ENCODE peak calls at places on chromosomes 6 and 20, in nine cellular contexts. D, M, A, K, R, H, T, C and F are unnamed samples.

GRCh38 chr6:44957151-44957550 is 371.0 kb upstream of the RUNX2 start:
- DNase-seq in D (no peak), M (no peak), A (no peak), K (no peak), R (no peak), H (no peak), T (no peak), C (no peak), F (no peak)

GRCh38 chr20:35720165-35721123 is 21.2 kb downstream of the ROMO1 start:
- DNase-seq in D (no peak), M (no peak), A (no peak), K (no peak), R (no peak), H (no peak), T (no peak), C (no peak), F (no peak)

GRCh38 chr6:3766219-3766618 is 14.7 kb upstream of the PXDC1 start:
- DNase-seq in D (peak; percentile 60), M (peak; percentile 32), A (no peak), K (no peak), R (no peak), H (no peak), T (no peak), C (no peak), F (peak; percentile 55)

GRCh38 chr6:53986721-53987526 is 124.3 kb upstream of the MLIP start:
- DNase-seq in D (peak; percentile 31), M (peak; percentile 42), A (no peak), K (no peak), R (no peak), H (no peak), T (no peak), C (no peak), F (no peak)

GRCh38 chr6:56816393-56816792 is 138.5 kb upstream of the BEND6 start:
- DNase-seq in D (no peak), M (no peak), A (no peak), K (no peak), R (no peak), H (no peak), T (no peak), C (no peak), F (no peak)

GRCh38 chr6:156427345-156427744 is 349.8 kb upstream of the ARID1B start:
- DNase-seq in D (peak; percentile 90), M (peak; percentile 78), A (peak; percentile 37), K (no peak), R (peak; percentile 78), H (no peak), T (no peak), C (peak; percentile 37), F (peak; percentile 66)

GRCh38 chr20:2817891-2818595 is 1.9 kb downstream of the TMEM239 start:
- DNase-seq in D (peak; percentile 32), M (peak; percentile 49), A (no peak), K (no peak), R (peak; percentile 57), H (no peak), T (peak; percentile 56), C (no peak), F (no peak)

GRCh38 chr6:10237284-10238043 is 177.4 kb downstream of the TFAP2A start:
- DNase-seq in D (no peak), M (no peak), A (no peak), K (no peak), R (no peak), H (no peak), T (no peak), C (no peak), F (peak; percentile 23)

GRCh38 chr6:38713812-38714211 is 1.3 kb upstream of the DNAH8 start:
- DNase-seq in D (no peak), M (no peak), A (no peak), K (peak; percentile 82), R (no peak), H (peak; percentile 87), T (no peak), C (no peak), F (no peak)

GRCh38 chr20:19322061-19322985 is 109.9 kb downstream of the SLC24A3 start:
- DNase-seq in D (no peak), M (no peak), A (no peak), K (no peak), R (no peak), H (no peak), T (no peak), C (no peak), F (no peak)

GRCh38 chr6:34506718-34507117 is 40.8 kb downstream of the PACSIN1 start:
- DNase-seq in D (no peak), M (no peak), A (no peak), K (no peak), R (no peak), H (no peak), T (no peak), C (no peak), F (no peak)

GRCh38 chr6:125044667-125045066 is 82.4 kb downstream of the RNF217 start:
- DNase-seq in D (no peak), M (no peak), A (no peak), K (no peak), R (no peak), H (no peak), T (no peak), C (no peak), F (no peak)

GRCh38 chr6:142561511-142562265 is 259.9 kb downstream of the ADGRG6 start:
- DNase-seq in D (no peak), M (no peak), A (no peak), K (no peak), R (no peak), H (no peak), T (no peak), C (no peak), F (no peak)

GRCh38 chr6:52522151-52522626 is 54.7 kb downstream of the TRAM2 start:
- DNase-seq in D (peak; percentile 92), M (peak; percentile 80), A (no peak), K (no peak), R (peak; percentile 81), H (no peak), T (no peak), C (peak; percentile 24), F (no peak)

GRCh38 chr20:12970372-12970821 is 38.4 kb upstream of the SPTLC3 start:
- DNase-seq in D (peak; percentile 74), M (peak; percentile 65), A (no peak), K (no peak), R (no peak), H (no peak), T (no peak), C (peak; percentile 6), F (peak; percentile 54)

GRCh38 chr6:7640607-7641577 is 50.9 kb downstream of the SNRNP48 start:
- DNase-seq in D (peak; percentile 41), M (peak; percentile 74), A (no peak), K (no peak), R (no peak), H (no peak), T (no peak), C (no peak), F (peak; percentile 57)

GRCh38 chr6:5516036-5516435 is 254.7 kb downstream of the FARS2 start:
- DNase-seq in D (no peak), M (no peak), A (no peak), K (no peak), R (no peak), H (no peak), T (no peak), C (no peak), F (no peak)

GRCh38 chr6:160714731-160715130 is 12.7 kb downstream of the PLG start:
- DNase-seq in D (no peak), M (no peak), A (no peak), K (no peak), R (no peak), H (no peak), T (no peak), C (no peak), F (no peak)

GRCh38 chr6:159044899-159045727 is at the start of gene TAGAP:
- DNase-seq in D (no peak), M (no peak), A (peak; percentile 67), K (peak; percentile 94), R (no peak), H (peak; percentile 96), T (peak; percentile 81), C (peak; percentile 55), F (peak; percentile 62)

GRCh38 chr6:41575598-41575997 is 29.4 kb downstream of the FOXP4 start:
- DNase-seq in D (no peak), M (no peak), A (no peak), K (no peak), R (no peak), H (no peak), T (no peak), C (no peak), F (no peak)

GRCh38 chr6:41576667-41577066 is 30.5 kb downstream of the FOXP4 start:
- DNase-seq in D (no peak), M (no peak), A (no peak), K (no peak), R (no peak), H (no peak), T (no peak), C (no peak), F (no peak)

GRCh38 chr6:41577356-41577864 is 31.2 kb downstream of the FOXP4 start:
- DNase-seq in D (no peak), M (no peak), A (no peak), K (no peak), R (no peak), H (no peak), T (no peak), C (no peak), F (no peak)

GRCh38 chr6:41578714-41579610 is 32.8 kb downstream of the FOXP4 start:
- DNase-seq in D (peak; percentile 43), M (peak; percentile 39), A (no peak), K (no peak), R (no peak), H (no peak), T (no peak), C (no peak), F (peak; percentile 47)

GRCh38 chr6:41577865-41578713 is 31.9 kb downstream of the FOXP4 start:
- DNase-seq in D (peak; percentile 57), M (peak; percentile 48), A (peak; percentile 51), K (no peak), R (no peak), H (no peak), T (no peak), C (no peak), F (peak; percentile 66)
- H3K27ac ChIP-seq in D (peak overlapping the region; percentile 22), M (peak overlapping the region; percentile 86), A (peak overlapping the region; percentile 2), K (peak overlapping the region; percentile 74), R (no peak overlapping the region), H (no peak overlapping the region), T (no peak overlapping the region), C (no peak overlapping the region), F (peak overlapping the region; percentile 47)

GRCh38 chr6:144659735-144660246 is 374.7 kb downstream of the UTRN start:
- DNase-seq in D (no peak), M (no peak), A (no peak), K (no peak), R (no peak), H (no peak), T (no peak), C (no peak), F (no peak)
- H3K4me3 ChIP-seq in D (no peak overlapping the region), M (no peak overlapping the region), A (no peak overlapping the region), K (no peak overlapping the region), R (no peak overlapping the region), H (no peak overlapping the region), T (no peak overlapping the region), C (no peak overlapping the region), F (no peak overlapping the region)

GRCh38 chr20:43681468-43681942 is 14.6 kb downstream of the MYBL2 start:
- DNase-seq in D (no peak), M (no peak), A (no peak), K (no peak), R (no peak), H (no peak), T (no peak), C (no peak), F (no peak)
- H3K27ac ChIP-seq in D (no peak overlapping the region), M (no peak overlapping the region), A (no peak overlapping the region), K (no peak overlapping the region), R (no peak overlapping the region), H (no peak overlapping the region), T (no peak overlapping the region), C (no peak overlapping the region), F (no peak overlapping the region)

GRCh38 chr6:72626126-72626525 is 4.3 kb downstream of the KCNQ5 start:
- DNase-seq in D (no peak), M (no peak), A (no peak), K (no peak), R (no peak), H (no peak), T (no peak), C (no peak), F (no peak)
- H3K4me3 ChIP-seq in D (no peak overlapping the region), M (no peak overlapping the region), A (no peak overlapping the region), K (no peak overlapping the region), R (no peak overlapping the region), H (no peak overlapping the region), T (no peak overlapping the region), C (no peak overlapping the region), F (no peak overlapping the region)